ENCODE peak calls at places on chromosome 22, in seven cellular contexts. R is fibroblast of mammary gland; T is NCI-H1436; Y is stimulated activated CD8-positive, alpha-beta memory T cell treated with anti-CD3 and anti-CD28 coated beads, Interleukin-4, amount 100 ng/mL, for 4 hours; P is T47D; E is hippocampal formation; K is GM18507. Z is an unnamed sample.

GRCh38 chr22:37173709-37174108 is 14.3 kb downstream of the C1QTNF6 start:
- DNase-seq in T (no peak), Y (no peak), K (no peak), E (no peak), P (no peak), R (peak; percentile 93), Z (no peak)

GRCh38 chr22:50678218-50678650 is 5.6 kb downstream of the SHANK3 start:
- DNase-seq in E (no peak), R (no peak), P (no peak), Y (no peak), K (no peak), T (no peak), Z (no peak)

GRCh38 chr22:45631140-45631539 is 40.5 kb upstream of the ATXN10 start:
- DNase-seq in K (no peak), P (no peak), Y (no peak), R (no peak), E (peak; percentile 17), T (peak; percentile 10), Z (no peak)

GRCh38 chr22:23103199-23103954 is 33.1 kb downstream of the GNAZ start:
- DNase-seq in P (no peak), R (no peak), K (no peak), T (no peak), E (peak; percentile 42), Y (no peak), Z (peak; percentile 63)

GRCh38 chr22:44099696-44100095 is 75.6 kb downstream of the PARVB start:
- DNase-seq in R (no peak), P (no peak), T (no peak), Y (no peak), E (no peak), K (no peak), Z (no peak)

GRCh38 chr22:42363851-42364250 is 68.4 kb downstream of the NFAM1 start:
- DNase-seq in E (no peak), Y (no peak), R (no peak), K (no peak), T (no peak), P (no peak), Z (no peak)

GRCh38 chr22:35509960-35510359 is 30.7 kb upstream of the RASD2 start:
- DNase-seq in T (no peak), Y (no peak), K (no peak), P (no peak), E (no peak), R (no peak), Z (no peak)

GRCh38 chr22:33832558-33833151 is 87.6 kb downstream of the LARGE1 start:
- DNase-seq in E (no peak), K (no peak), P (no peak), Y (no peak), R (no peak), T (no peak), Z (no peak)

GRCh38 chr22:44221710-44222475 is 41.2 kb downstream of the PARVG start:
- DNase-seq in Y (no peak), K (no peak), E (no peak), R (no peak), P (no peak), T (no peak), Z (no peak)

GRCh38 chr22:21045585-21046294 is at the start of gene LRRC74B:
- DNase-seq in K (peak; percentile 84), T (peak; percentile 85), E (peak; percentile 83), Y (peak; percentile 17), R (peak; percentile 85), P (peak; percentile 93), Z (peak; percentile 76)

GRCh38 chr22:37623075-37624016 is 14.7 kb downstream of the GGA1 start:
- DNase-seq in P (peak; percentile 52), R (peak; percentile 49), Y (peak; percentile 59), T (peak; percentile 60), E (peak; percentile 33), K (no peak), Z (no peak)

GRCh38 chr22:37508431-37508963 is 10.7 kb downstream of the CARD10 start:
- DNase-seq in E (no peak), K (no peak), R (no peak), T (no peak), Y (no peak), P (no peak), Z (no peak)

GRCh38 chr22:45131749-45132148 is 32.0 kb upstream of the NUP50 start:
- DNase-seq in E (peak; percentile 2), K (no peak), Y (no peak), P (no peak), R (no peak), T (no peak), Z (no peak)

GRCh38 chr22:30705710-30706651 is 11.3 kb downstream of the OSBP2 start:
- DNase-seq in T (no peak), Y (no peak), K (peak; percentile 33), R (peak; percentile 84), E (no peak), P (no peak), Z (peak; percentile 61)

GRCh38 chr22:24207264-24208011 is 26.2 kb downstream of the SUSD2 start:
- DNase-seq in Y (no peak), K (no peak), P (no peak), E (no peak), T (no peak), R (no peak), Z (no peak)

GRCh38 chr22:42174062-42174461 is 43.5 kb upstream of the CYP2D6 start:
- DNase-seq in K (no peak), P (no peak), E (no peak), R (peak; percentile 50), T (no peak), Y (no peak), Z (no peak)

GRCh38 chr22:40423882-40424640 is 53.7 kb downstream of the SGSM3 start:
- DNase-seq in R (no peak), K (no peak), Y (no peak), P (no peak), T (no peak), E (no peak), Z (no peak)

GRCh38 chr22:25692392-25692791 is 49.6 kb upstream of the MYO18B start:
- DNase-seq in T (no peak), P (no peak), R (no peak), K (no peak), E (no peak), Y (no peak), Z (no peak)

GRCh38 chr22:46972901-46973831 is 210.7 kb downstream of the TBC1D22A start:
- DNase-seq in Y (no peak), P (no peak), T (no peak), E (no peak), R (no peak), K (no peak), Z (no peak)

GRCh38 chr22:28016781-28017557 is 97.9 kb upstream of the PITPNB start:
- DNase-seq in K (no peak), R (no peak), E (no peak), Y (no peak), P (no peak), T (no peak), Z (no peak)

GRCh38 chr22:38083931-38084631 is at the start of gene SLC16A8:
- DNase-seq in T (no peak), R (no peak), Y (no peak), P (no peak), K (no peak), E (no peak), Z (no peak)

GRCh38 chr22:47067331-47067890 is 305.0 kb downstream of the TBC1D22A start:
- DNase-seq in Y (no peak), E (no peak), T (no peak), R (no peak), K (no peak), P (no peak), Z (no peak)

GRCh38 chr22:25630446-25630845 is 66.0 kb downstream of the GRK3 start:
- DNase-seq in Y (no peak), P (no peak), R (peak; percentile 5), E (no peak), T (no peak), K (no peak), Z (no peak)

GRCh38 chr22:30228509-30229359 is 17.8 kb downstream of the LIF start:
- DNase-seq in R (no peak), Y (no peak), K (no peak), T (no peak), P (no peak), E (no peak), Z (no peak)

GRCh38 chr22:36226189-36226588 is 13.1 kb downstream of the APOL2 start:
- DNase-seq in E (no peak), K (no peak), R (no peak), Y (no peak), P (no peak), T (no peak), Z (no peak)

GRCh38 chr22:31277741-31278642 is 14.3 kb downstream of the PIK3IP1 start:
- DNase-seq in E (no peak), R (no peak), T (no peak), Y (no peak), P (no peak), K (no peak), Z (no peak)

GRCh38 chr22:49657974-49658550 is 169.6 kb downstream of the BRD1 start:
- DNase-seq in T (no peak), R (no peak), E (no peak), P (no peak), Y (no peak), K (no peak), Z (no peak)